ENCODE peak calls at places on chromosome 22, in ten cellular contexts. Y, B, T, P, S, O, G, R, H and E are unnamed samples.

GRCh38 chr22:46390652-46391301 is 55.3 kb downstream of the TRMU start:
- DNase-seq in H (no peak), S (peak; percentile 52), Y (peak; percentile 71), O (peak; percentile 62), T (peak; percentile 73), B (no peak), P (no peak), G (peak; percentile 81), R (no peak), E (no peak)

GRCh38 chr22:19132693-19133400 is 1.7 kb downstream of the TSSK2 start:
- DNase-seq in O (no peak), G (no peak), T (no peak), S (no peak), P (no peak), H (no peak), R (no peak), Y (no peak), B (no peak), E (no peak)

GRCh38 chr22:20639343-20639742 is 131.9 kb downstream of the MED15 start:
- DNase-seq in P (no peak), B (no peak), R (no peak), T (no peak), S (no peak), Y (no peak), G (no peak), H (no peak), O (no peak), E (no peak)

GRCh38 chr22:41482319-41482935 is 13.5 kb downstream of the ACO2 start:
- DNase-seq in Y (no peak), T (no peak), G (no peak), O (peak; percentile 65), B (no peak), R (no peak), H (no peak), P (no peak), S (peak; percentile 13), E (no peak)

GRCh38 chr22:44723801-44724200 is 21.8 kb downstream of the PRR5 start:
- DNase-seq in G (no peak), T (peak; percentile 48), R (no peak), P (no peak), H (no peak), B (peak; percentile 64), O (peak; percentile 52), S (peak; percentile 51), Y (no peak), E (no peak)

GRCh38 chr22:19105867-19106802 is 16.1 kb downstream of the DGCR2 start:
- DNase-seq in O (no peak), B (no peak), P (no peak), H (no peak), R (no peak), G (no peak), S (no peak), T (no peak), Y (no peak), E (no peak)

GRCh38 chr22:46726066-46726985 is 11.7 kb downstream of the CERK start:
- DNase-seq in H (no peak), Y (no peak), T (no peak), O (peak; percentile 29), B (no peak), P (no peak), G (no peak), S (no peak), R (no peak), E (no peak)

GRCh38 chr22:29799217-29799680 is 32.1 kb downstream of the UQCR10 start:
- DNase-seq in T (peak; percentile 95), O (peak; percentile 95), B (peak; percentile 58), Y (peak; percentile 84), S (peak; percentile 97), G (peak; percentile 96), P (no peak), R (peak; percentile 57), H (no peak), E (no peak)

GRCh38 chr22:27088026-27088425 is 430.6 kb downstream of the MIAT start:
- DNase-seq in Y (no peak), T (no peak), S (no peak), O (peak; percentile 6), P (no peak), B (no peak), H (no peak), G (no peak), R (no peak), E (no peak)

GRCh38 chr22:44126807-44127206 is 53.9 kb upstream of the PARVG start:
- DNase-seq in Y (no peak), R (no peak), H (no peak), S (no peak), P (no peak), G (no peak), T (no peak), O (no peak), B (no peak), E (no peak)

DNA sequence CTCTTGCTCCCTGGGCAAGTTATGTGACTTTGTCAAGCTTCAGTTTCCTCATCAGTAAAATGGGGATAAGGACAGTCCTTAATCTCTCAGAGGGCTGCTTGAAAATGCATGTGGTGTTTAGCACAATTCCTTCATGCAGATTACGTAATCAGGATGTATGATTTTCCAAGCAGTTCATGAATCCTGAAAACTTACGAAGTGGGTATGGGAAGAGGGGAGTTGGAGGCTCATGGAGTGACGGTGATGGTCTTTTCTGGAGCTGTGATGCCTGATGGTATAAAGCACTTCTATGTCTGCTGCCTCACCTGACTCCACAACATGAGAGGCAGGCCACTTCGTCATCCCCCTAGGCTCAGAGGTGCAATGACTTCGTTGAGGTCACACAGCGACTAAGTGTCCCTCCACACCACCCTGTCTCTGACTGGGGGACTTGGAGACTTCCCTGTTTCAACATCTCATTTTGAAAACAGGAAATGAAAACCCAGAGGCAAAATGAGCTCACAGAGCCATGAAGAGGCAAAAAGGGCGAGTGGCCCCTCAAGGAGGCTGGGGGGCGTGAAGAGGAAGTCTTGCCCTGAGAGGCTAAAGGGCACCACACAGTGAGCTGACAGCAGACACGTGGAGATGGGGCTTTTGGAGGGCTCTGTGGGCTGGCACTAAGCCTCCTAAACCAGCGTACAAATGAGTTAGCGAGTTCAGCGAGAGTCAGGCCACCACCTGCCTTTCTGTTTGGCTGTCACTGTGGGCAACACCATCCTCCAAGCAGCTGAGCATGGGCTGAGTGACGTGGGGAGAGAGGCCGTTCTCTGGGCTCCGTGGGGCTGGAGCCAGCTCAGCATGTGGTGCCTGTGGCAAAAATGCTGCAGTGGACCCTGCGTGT is 10.1 kb downstream of the MCM5 start:
- DNase-seq in P (no peak), H (no peak), T (no peak), G (no peak), R (no peak), S (peak; percentile 31), Y (no peak), O (no peak), B (no peak), E (no peak)
- H3K4me3 ChIP-seq in P (no peak overlapping the region), H (no peak overlapping the region), T (no peak overlapping the region), G (no peak overlapping the region), R (no peak overlapping the region), S (no peak overlapping the region), Y (no peak overlapping the region), O (no peak overlapping the region), B (no peak overlapping the region), E (no peak overlapping the region)

GRCh38 chr22:22460635-22461034 is 47.9 kb downstream of the ZNF280B start:
- DNase-seq in Y (no peak), T (no peak), P (no peak), O (peak; percentile 25), R (no peak), B (peak; percentile 7), G (no peak), H (no peak), S (peak; percentile 13), E (no peak)
- TF ChIP-seq CTCF in Y (peak; percentile 18), T (peak; percentile 9), P (no peak), O (peak; percentile 43), R (peak; percentile 15), B (peak; percentile 65), G (no peak), H (peak; percentile 38), S (peak; percentile 32), E (peak; percentile 38)

GRCh38 chr22:21940521-21940920 is 12.1 kb downstream of the PPM1F start:
- DNase-seq in T (no peak), S (no peak), Y (no peak), H (no peak), O (no peak), P (no peak), R (no peak), G (no peak), B (no peak), E (no peak)

GRCh38 chr22:21939392-21940319 is 13.0 kb downstream of the PPM1F start:
- DNase-seq in R (no peak), Y (no peak), G (no peak), O (peak; percentile 57), B (no peak), P (no peak), T (no peak), H (no peak), S (no peak), E (no peak)

GRCh38 chr22:21937821-21938070 is 14.9 kb downstream of the PPM1F start:
- DNase-seq in T (peak; percentile 89), P (no peak), R (no peak), Y (peak; percentile 68), H (no peak), O (peak; percentile 91), B (no peak), S (no peak), G (no peak), E (peak; percentile 39)

GRCh38 chr22:21938071-21938822 is 14.4 kb downstream of the PPM1F start:
- DNase-seq in T (peak; percentile 62), S (peak; percentile 96), B (peak; percentile 69), R (peak; percentile 61), G (peak; percentile 89), Y (peak; percentile 97), H (no peak), O (peak; percentile 85), P (peak; percentile 87), E (no peak)

DNA sequence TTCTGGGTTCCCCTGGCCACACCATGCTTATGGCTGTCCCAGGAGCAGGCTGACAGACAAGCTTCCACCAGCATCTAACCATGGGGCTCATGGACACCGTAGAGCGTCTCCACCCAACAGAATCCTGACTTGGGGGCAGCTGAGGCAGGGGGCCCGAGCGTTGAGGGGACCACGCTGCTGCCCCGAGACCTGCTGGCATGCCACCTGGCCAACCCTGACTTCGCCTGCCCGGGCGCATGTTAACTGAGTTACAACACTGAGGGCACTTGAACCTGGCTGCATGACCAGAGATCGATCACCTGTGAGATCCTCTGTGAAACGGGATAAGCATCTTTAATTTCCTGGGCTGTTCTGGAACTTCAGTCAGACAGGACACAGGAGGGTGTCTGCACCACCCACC is 13.7 kb downstream of the PPM1F start:
- DNase-seq in Y (no peak), G (no peak), T (no peak), S (no peak), B (no peak), P (no peak), H (no peak), R (no peak), O (no peak), E (no peak)
- H3K4me3 ChIP-seq in Y (peak overlapping the region; percentile 57), G (no peak overlapping the region), T (no peak overlapping the region), S (peak overlapping the region; percentile 60), B (peak overlapping the region; percentile 58), P (no peak overlapping the region), H (no peak overlapping the region), R (no peak overlapping the region), O (peak overlapping the region; percentile 3), E (no peak overlapping the region)

DNA sequence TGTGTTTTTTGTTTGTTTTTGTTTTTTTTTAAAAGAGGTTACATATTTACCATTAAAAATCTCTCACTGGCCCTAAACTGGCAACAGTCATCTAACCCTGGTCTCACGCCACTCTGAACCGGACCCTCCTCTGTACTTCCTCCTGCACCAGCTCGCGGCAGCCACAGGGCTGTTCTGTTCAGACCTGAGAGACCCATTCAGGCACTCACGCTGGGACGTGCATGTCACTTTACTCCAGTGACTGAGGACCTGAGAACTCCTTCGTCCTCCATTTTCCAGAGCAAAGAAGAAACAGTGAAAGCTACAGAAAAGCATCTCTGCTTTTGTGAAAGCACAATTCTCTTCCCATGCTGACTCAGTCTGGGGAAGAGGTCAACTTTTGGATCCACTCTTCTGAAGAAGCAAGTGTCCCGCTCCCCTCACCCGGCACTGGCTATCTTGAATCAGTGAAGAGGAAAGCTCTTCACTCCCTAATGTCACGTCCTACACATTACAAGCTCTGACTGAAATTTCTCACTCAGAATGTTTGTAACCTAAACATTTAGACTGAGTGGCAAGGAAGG is 24.6 kb downstream of the PISD start:
- DNase-seq in O (peak; percentile 28), P (peak; percentile 20), T (no peak), B (no peak), S (no peak), G (no peak), R (no peak), Y (no peak), H (no peak), E (no peak)
- TF ChIP-seq CTCF in O (no peak), P (no peak), T (no peak), B (no peak), S (no peak), G (no peak), R (no peak), Y (no peak), H (no peak), E (no peak)